ENCODE peak calls at places on chromosomes 7 and 10, in four cellular contexts. J, H, N and Y are unnamed samples.

GRCh38 chr7:69510114-69510513 is 88.2 kb upstream of the AUTS2 start:
- DNase-seq in J (peak), N (no peak), H (no peak), Y (no peak)

GRCh38 chr10:114320249-114321116 is 81.4 kb downstream of the VWA2 start:
- DNase-seq in H (no peak), J (no peak), N (peak), Y (no peak)

GRCh38 chr7:41428330-41428729 is 274.6 kb downstream of the INHBA start:
- DNase-seq in H (no peak), N (no peak), J (no peak), Y (no peak)

GRCh38 chr10:26714816-26715487 is 17.5 kb downstream of the PDSS1 start:
- DNase-seq in H (no peak), N (no peak), J (no peak), Y (no peak)

GRCh38 chr7:50793115-50793946 is 10.6 kb upstream of the GRB10 start:
- DNase-seq in J (peak), H (no peak), N (no peak), Y (no peak)

GRCh38 chr7:140176271-140176701 is 497 bp downstream of the KDM7A start:
- DNase-seq in N (no peak), H (no peak), J (no peak), Y (no peak)

GRCh38 chr10:88934900-88935672 is 17.5 kb downstream of the ACTA2 start:
- DNase-seq in N (peak), J (peak), H (peak), Y (peak)

GRCh38 chr7:16646427-16647081 is 573 bp downstream of the BZW2 start:
- DNase-seq in N (no peak), H (no peak), J (no peak), Y (no peak)

GRCh38 chr7:50266893-50267386 is 37.6 kb upstream of the IKZF1 start:
- DNase-seq in H (no peak), N (no peak), J (no peak), Y (peak)

GRCh38 chr7:47806701-47807103 is 141.6 kb downstream of the PKD1L1 start:
- DNase-seq in J (no peak), N (no peak), H (no peak), Y (no peak)

GRCh38 chr7:30626984-30627383 is 32.3 kb downstream of the GARS1 start:
- DNase-seq in H (no peak), J (no peak), N (no peak), Y (no peak)

GRCh38 chr10:67926956-67927355 is 42.5 kb downstream of the SIRT1 start:
- DNase-seq in J (no peak), N (no peak), H (no peak), Y (no peak)

GRCh38 chr7:137715101-137715500 is 131.7 kb downstream of the DGKI start:
- DNase-seq in N (no peak), J (no peak), H (no peak), Y (no peak)

GRCh38 chr7:19327011-19327410 is 181.8 kb upstream of the FERD3L start:
- DNase-seq in N (no peak), H (no peak), J (no peak), Y (no peak)

GRCh38 chr7:149624006-149624405 is 126.4 kb upstream of the ZNF746 start:
- DNase-seq in J (peak), N (no peak), H (no peak), Y (peak)

GRCh38 chr10:73043766-73044377 is 52.8 kb downstream of the P4HA1 start:
- DNase-seq in H (no peak), J (no peak), N (no peak), Y (no peak)

GRCh38 chr7:92797284-92797683 is 39.1 kb downstream of the CDK6 start:
- DNase-seq in N (no peak), J (no peak), H (no peak), Y (no peak)